ENCODE peak calls at places on chromosomes 4 and X, in ten cellular contexts. C, H, P, M, T, Y, J, L, Q and K are unnamed samples.

GRCh38 chrX:77597090-77597489 is 149.9 kb downstream of the FGF16 start:
- DNase-seq in C (peak; percentile 2), H (peak; percentile 57), P (peak; percentile 8), M (peak; percentile 59), T (no peak), Y (no peak), J (no peak), L (peak; percentile 34), Q (no peak), K (no peak)

GRCh38 chrX:16215660-16216059 is 48.4 kb downstream of the MAGEB17 start:
- DNase-seq in C (peak; percentile 72), H (no peak), P (no peak), M (no peak), T (no peak), Y (no peak), J (no peak), L (no peak), Q (no peak), K (no peak)

GRCh38 chr4:123856689-123857545 is 460.3 kb downstream of the SPRY1 start:
- DNase-seq in C (peak; percentile 83), H (peak; percentile 52), P (no peak), M (peak; percentile 73), T (peak; percentile 33), Y (peak; percentile 72), J (peak; percentile 38), L (peak; percentile 51), Q (no peak), K (no peak)

GRCh38 chrX:137549846-137550534 is 15.9 kb upstream of the ZIC3 start:
- DNase-seq in C (peak; percentile 66), H (no peak), P (no peak), M (no peak), T (no peak), Y (no peak), J (no peak), L (no peak), Q (no peak), K (no peak)

GRCh38 chrX:136200466-136200865 is 50.7 kb downstream of the MAP7D3 start:
- DNase-seq in C (peak; percentile 51), H (peak; percentile 60), P (peak; percentile 11), M (no peak), T (no peak), Y (no peak), J (peak; percentile 15), L (peak; percentile 44), Q (no peak), K (no peak)

GRCh38 chrX:437636-438390 is 51.1 kb upstream of the PPP2R3B start:
- DNase-seq in C (no peak), H (no peak), P (peak; percentile 45), M (no peak), T (no peak), Y (no peak), J (no peak), L (no peak), Q (no peak), K (no peak)

GRCh38 chr4:113358784-113359183 is 309.3 kb downstream of the ANK2 start:
- DNase-seq in C (peak; percentile 20), H (no peak), P (no peak), M (peak; percentile 11), T (no peak), Y (no peak), J (peak; percentile 9), L (no peak), Q (no peak), K (no peak)

GRCh38 chr4:53593765-53594164 is 2.5 kb upstream of the LNX1 start:
- DNase-seq in C (no peak), H (no peak), P (no peak), M (no peak), T (no peak), Y (no peak), J (no peak), L (no peak), Q (no peak), K (no peak)

GRCh38 chr4:22099896-22100295 is 151.3 kb upstream of the KCNIP4 start:
- DNase-seq in C (no peak), H (peak; percentile 28), P (peak; percentile 55), M (peak; percentile 24), T (no peak), Y (no peak), J (no peak), L (peak; percentile 62), Q (no peak), K (no peak)

GRCh38 chr4:151316645-151317044 is 8.8 kb downstream of the SH3D19 start:
- DNase-seq in C (no peak), H (no peak), P (no peak), M (no peak), T (no peak), Y (no peak), J (no peak), L (no peak), Q (no peak), K (no peak)

GRCh38 chrX:13048265-13048664 is 3.8 kb upstream of the FAM9C start:
- DNase-seq in C (no peak), H (peak; percentile 87), P (peak; percentile 79), M (no peak), T (no peak), Y (no peak), J (no peak), L (peak; percentile 28), Q (no peak), K (no peak)

GRCh38 chr4:104491826-104492771 is 2.6 kb downstream of the CXXC4 start:
- DNase-seq in C (peak; percentile 74), H (no peak), P (no peak), M (peak; percentile 2), T (no peak), Y (peak; percentile 40), J (no peak), L (peak; percentile 43), Q (no peak), K (no peak)

GRCh38 chr4:40736910-40737309 is 12.8 kb upstream of the NSUN7 start:
- DNase-seq in C (peak; percentile 41), H (peak; percentile 51), P (peak; percentile 31), M (peak; percentile 64), T (no peak), Y (peak; percentile 28), J (no peak), L (peak; percentile 47), Q (no peak), K (no peak)

DNA sequence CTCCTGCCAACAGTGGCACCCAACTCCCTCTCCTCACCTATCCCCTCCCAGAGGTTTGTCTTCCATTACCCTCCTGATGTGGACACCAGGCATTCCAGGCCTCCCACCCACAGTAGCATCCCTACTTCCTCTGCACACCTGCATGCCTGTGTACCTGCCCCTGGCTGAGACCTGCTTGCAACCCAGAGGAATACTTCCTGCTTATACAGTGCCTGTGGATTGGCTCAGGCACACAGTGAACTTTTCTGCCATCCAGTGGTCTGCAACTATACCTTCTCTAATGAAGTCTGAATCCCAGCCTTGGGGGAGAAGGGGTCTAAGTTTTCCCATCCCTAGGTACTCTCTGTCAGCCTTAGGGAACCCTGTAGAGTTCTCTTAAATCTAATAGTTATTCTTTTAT is 169.9 kb downstream of the IQCM start:
- DNase-seq in C (peak; percentile 72), H (no peak), P (no peak), M (no peak), T (no peak), Y (peak; percentile 4), J (peak; percentile 7), L (no peak), Q (no peak), K (no peak)
- TF ChIP-seq CTCF in C (peak; percentile 50), H (no peak), P (no peak), M (no peak), T (no peak), Y (no peak), J (peak; percentile 23), L (no peak), Q (no peak), K (no peak)

DNA sequence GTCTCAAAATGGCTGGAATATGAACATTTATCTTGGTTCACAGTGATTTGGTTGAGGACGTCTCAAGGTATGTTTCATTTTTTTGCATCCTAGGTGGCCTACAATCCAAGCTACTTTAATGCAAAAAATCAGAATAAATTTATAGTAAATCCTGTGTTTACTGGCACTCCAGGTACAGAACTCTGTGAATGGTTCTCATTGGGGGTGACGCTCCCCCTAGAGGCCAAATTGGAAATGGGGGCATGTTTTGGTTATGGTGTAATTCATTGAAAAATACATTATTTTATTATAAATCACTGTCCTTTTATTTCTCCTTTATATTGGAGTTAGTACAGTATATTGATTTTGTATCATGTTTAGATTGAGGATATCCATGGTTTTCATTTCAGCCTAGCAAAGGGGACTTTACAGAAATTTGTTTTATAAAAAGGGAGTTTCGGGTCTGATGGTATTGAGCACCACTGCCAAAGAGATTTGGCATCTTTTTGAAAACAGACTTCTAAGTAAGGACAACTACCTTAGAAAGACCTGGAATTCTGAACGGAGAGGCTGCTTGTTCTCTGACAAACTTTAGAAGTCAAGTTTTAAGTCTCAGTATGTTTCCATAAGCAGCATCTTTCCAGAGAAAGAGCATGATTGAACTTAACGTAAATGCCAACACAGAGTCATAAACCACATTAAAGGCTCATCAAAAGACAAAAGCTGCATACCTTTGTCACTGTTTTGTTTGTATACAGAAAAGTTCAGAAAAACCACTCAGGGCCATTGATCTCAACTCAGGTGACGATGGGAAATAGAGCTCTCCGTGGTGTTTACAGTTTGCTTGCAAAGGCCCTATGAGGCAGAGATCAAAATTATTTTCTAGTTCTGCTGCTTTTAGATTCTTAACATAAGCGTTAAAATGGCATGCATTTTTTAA is 19.4 kb downstream of the MTM1 start:
- DNase-seq in C (no peak), H (peak; percentile 37), P (no peak), M (peak; percentile 47), T (no peak), Y (no peak), J (peak; percentile 28), L (no peak), Q (no peak), K (no peak)
- TF ChIP-seq CTCF in C (peak; percentile 80), H (peak; percentile 70), P (peak; percentile 51), M (peak; percentile 63), T (no peak), Y (peak; percentile 37), J (peak; percentile 65), L (peak; percentile 69), Q (no peak), K (peak; percentile 61)

GRCh38 chr4:24915121-24915922 is 2.5 kb upstream of the CCDC149 start:
- DNase-seq in C (peak; percentile 61), H (no peak), P (no peak), M (peak; percentile 12), T (no peak), Y (peak; percentile 33), J (peak; percentile 5), L (no peak), Q (no peak), K (no peak)
- TF ChIP-seq CTCF in C (no peak), H (peak; percentile 9), P (no peak), M (peak; percentile 13), T (no peak), Y (peak; percentile 25), J (no peak), L (peak; percentile 21), Q (no peak), K (no peak)

DNA sequence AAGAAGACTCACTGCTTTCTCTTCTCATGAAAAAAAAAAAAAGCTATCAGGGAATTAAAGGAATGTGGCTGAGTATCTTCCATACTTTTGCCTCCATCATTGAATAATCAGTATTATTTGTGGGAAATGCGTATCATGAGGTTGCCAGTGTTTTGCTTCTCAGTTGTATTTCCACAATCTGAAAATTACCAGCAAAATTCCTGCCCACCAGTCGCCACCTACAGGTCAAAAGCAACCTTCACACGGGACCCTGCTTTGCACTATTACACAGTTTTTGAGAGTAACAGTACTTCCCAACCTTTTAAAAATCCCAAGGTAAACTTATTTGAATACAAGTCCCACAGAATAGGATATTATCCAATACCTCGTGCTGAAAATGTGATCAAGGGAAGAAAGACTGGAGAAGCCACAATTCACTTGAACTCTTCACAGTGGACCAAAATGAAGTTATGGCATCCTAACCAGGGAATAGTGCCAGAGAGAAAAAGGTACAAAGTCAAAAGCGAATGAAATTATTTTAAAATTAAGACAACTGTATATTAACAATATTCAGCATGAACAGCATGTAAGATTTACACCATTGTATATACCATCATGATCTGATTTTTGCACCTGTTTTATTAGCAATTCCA is 30.4 kb downstream of the PGRMC1 start:
- DNase-seq in C (peak; percentile 35), H (peak; percentile 19), P (peak; percentile 6), M (peak; percentile 28), T (no peak), Y (peak; percentile 43), J (peak; percentile 4), L (peak; percentile 8), Q (peak; percentile 13), K (no peak)
- TF ChIP-seq CTCF in C (peak; percentile 66), H (peak; percentile 88), P (peak; percentile 62), M (peak; percentile 69), T (no peak), Y (peak; percentile 55), J (peak; percentile 75), L (peak; percentile 81), Q (peak; percentile 57), K (peak; percentile 61)